ENCODE peak calls at places on chromosomes 16 and 17, in ten cellular contexts. X is lung, P is ovary, J is adrenal gland, G is cardiac muscle cell, L is Peyer's patch, I is sigmoid colon, U is GM12878, M is breast epithelium, F is uterus. T is an unnamed sample.

GRCh38 chr16:83956336-83957289 is 3.6 kb downstream of the OSGIN1 start:
- DNase-seq in X (peak; percentile 83), P (peak; percentile 81), J (peak; percentile 90), G (peak; percentile 85), L (peak; percentile 61), I (peak; percentile 90), U (peak; percentile 5), M (peak; percentile 57), F (peak; percentile 68), T (peak; percentile 33)

GRCh38 chr17:18961634-18962493 is 9.9 kb downstream of the SLC5A10 start:
- DNase-seq in X (no peak), P (no peak), J (no peak), G (no peak), L (no peak), I (no peak), U (no peak), M (no peak), F (no peak), T (no peak)

GRCh38 chr16:74449470-74449869 is 28.2 kb upstream of the CLEC18B start:
- DNase-seq in X (no peak), P (no peak), J (peak; percentile 59), G (no peak), L (no peak), I (peak; percentile 78), U (no peak), M (no peak), F (peak; percentile 31), T (no peak)

GRCh38 chr17:42421479-42422332 is 1.4 kb downstream of the CAVIN1 start:
- DNase-seq in X (peak; percentile 52), P (peak; percentile 73), J (peak; percentile 48), G (peak; percentile 36), L (no peak), I (peak; percentile 82), U (no peak), M (no peak), F (peak; percentile 75), T (no peak)

GRCh38 chr16:48535831-48536599 is 74.0 kb downstream of the N4BP1 start:
- DNase-seq in X (no peak), P (peak; percentile 65), J (peak; percentile 57), G (no peak), L (no peak), I (peak; percentile 82), U (peak; percentile 72), M (peak; percentile 90), F (peak; percentile 68), T (no peak)

GRCh38 chr17:39225308-39225973 is at the start of gene STAC2:
- DNase-seq in X (no peak), P (no peak), J (no peak), G (no peak), L (no peak), I (no peak), U (no peak), M (no peak), F (no peak), T (no peak)

GRCh38 chr16:19911747-19912146 is 27.1 kb upstream of the GPRC5B start:
- DNase-seq in X (no peak), P (no peak), J (no peak), G (no peak), L (no peak), I (no peak), U (no peak), M (no peak), F (no peak), T (no peak)

GRCh38 chr16:11370084-11370931 is 25.0 kb downstream of the RMI2 start:
- DNase-seq in X (no peak), P (no peak), J (peak; percentile 84), G (no peak), L (peak; percentile 73), I (no peak), U (peak; percentile 57), M (no peak), F (no peak), T (no peak)

GRCh38 chr17:22138861-22139469 is 446.6 kb downstream of the KCNJ18 start:
- DNase-seq in X (no peak), P (no peak), J (no peak), G (no peak), L (no peak), I (no peak), U (no peak), M (no peak), F (no peak), T (no peak)

GRCh38 chr17:2232244-2232638 is 71.3 kb downstream of the SMG6 start:
- DNase-seq in X (no peak), P (no peak), J (no peak), G (no peak), L (no peak), I (no peak), U (no peak), M (no peak), F (no peak), T (no peak)

GRCh38 chr16:75265911-75266701 is 14.7 kb upstream of the BCAR1 start:
- DNase-seq in X (peak; percentile 82), P (peak; percentile 84), J (peak; percentile 76), G (peak; percentile 91), L (no peak), I (peak; percentile 90), U (no peak), M (no peak), F (peak; percentile 84), T (no peak)

GRCh38 chr16:78628526-78628925 is 529.1 kb downstream of the WWOX start:
- DNase-seq in X (no peak), P (no peak), J (no peak), G (no peak), L (no peak), I (no peak), U (no peak), M (no peak), F (no peak), T (no peak)

GRCh38 chr17:68512247-68512966 is at the start of gene PRKAR1A:
- DNase-seq in X (peak; percentile 96), P (peak; percentile 97), J (peak; percentile 96), G (peak; percentile 97), L (peak; percentile 92), I (peak; percentile 98), U (peak; percentile 72), M (peak; percentile 91), F (peak; percentile 95), T (peak; percentile 68)
- TF ChIP-seq CTCF in X (no peak), P (peak; percentile 34), J (no peak), G (no peak), L (no peak), I (no peak), U (no peak), M (peak; percentile 25), F (peak; percentile 11), T (peak; percentile 13)

GRCh38 chr16:672371-672770 is 3.1 kb upstream of the RHBDL1 start:
- DNase-seq in X (no peak), P (no peak), J (no peak), G (no peak), L (no peak), I (no peak), U (no peak), M (no peak), F (no peak), T (no peak)

GRCh38 chr16:669666-670065 is 1.7 kb downstream of the RHOT2 start:
- DNase-seq in X (no peak), P (no peak), J (no peak), G (no peak), L (no peak), I (no peak), U (no peak), M (no peak), F (no peak), T (no peak)

GRCh38 chr16:671353-672131 is 3.6 kb downstream of the RHOT2 start:
- DNase-seq in X (no peak), P (no peak), J (no peak), G (no peak), L (no peak), I (no peak), U (no peak), M (no peak), F (no peak), T (no peak)

GRCh38 chr16:668519-669171 is 713 bp downstream of the RHOT2 start:
- DNase-seq in X (no peak), P (no peak), J (no peak), G (no peak), L (no peak), I (no peak), U (no peak), M (no peak), F (no peak), T (no peak)

DNA sequence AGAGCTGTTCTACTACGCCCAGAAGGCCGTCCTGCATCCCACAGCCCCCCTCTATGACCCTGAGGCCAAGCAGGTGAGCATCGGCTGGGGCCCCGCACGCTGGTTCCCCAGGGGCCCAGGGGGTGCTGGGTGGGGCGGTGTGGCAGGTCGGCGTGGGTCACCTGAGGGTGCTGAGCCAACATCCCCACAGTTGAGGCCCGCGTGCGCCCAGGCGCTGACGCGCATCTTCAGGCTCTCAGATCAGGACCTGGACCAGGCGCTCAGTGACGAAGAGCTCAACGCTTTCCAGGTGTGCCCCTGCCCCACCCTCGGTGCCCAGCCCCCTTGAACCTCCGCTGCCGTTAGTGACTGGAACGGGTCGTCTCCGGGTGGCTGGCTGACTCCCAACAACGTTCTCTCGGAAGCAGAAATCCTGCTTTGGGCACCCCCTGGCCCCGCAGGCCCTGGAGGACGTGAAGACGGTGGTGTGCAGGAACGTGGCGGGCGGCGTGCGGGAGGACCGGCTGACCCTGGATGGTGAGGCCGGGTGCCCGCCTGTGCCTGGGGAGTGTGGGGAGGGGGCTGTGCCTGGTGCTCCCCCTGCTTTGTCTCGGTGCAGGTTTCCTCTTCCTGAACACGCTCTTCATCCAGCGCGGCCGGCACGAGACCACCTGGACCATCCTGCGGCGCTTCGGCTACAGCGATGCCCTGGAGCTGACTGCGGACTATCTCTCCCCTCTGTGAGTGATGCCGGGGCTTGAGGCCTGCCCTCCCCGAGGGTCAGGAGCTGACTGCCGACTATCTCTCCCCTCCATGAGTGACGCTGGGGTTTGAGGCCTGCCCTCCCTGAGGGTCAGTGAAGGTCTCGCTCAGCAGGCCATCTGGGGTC is 2.8 kb downstream of the RHOT2 start:
- DNase-seq in X (no peak), P (no peak), J (no peak), G (no peak), L (no peak), I (no peak), U (no peak), M (no peak), F (no peak), T (no peak)
- H3K4me1 ChIP-seq in X (no peaks in the 10 kb centered on the region), P (peaks cover 15% of the 10 kb centered on the region), J (peaks cover 31% of the 10 kb centered on the region), G (peaks cover 5% of the 10 kb centered on the region), L (peaks cover 24% of the 10 kb centered on the region), I (no peaks in the 10 kb centered on the region), U (peaks cover 2% of the 10 kb centered on the region), M (peaks cover 5% of the 10 kb centered on the region), F (peaks cover 16% of the 10 kb centered on the region), T (peaks cover 27% of the 10 kb centered on the region)

DNA sequence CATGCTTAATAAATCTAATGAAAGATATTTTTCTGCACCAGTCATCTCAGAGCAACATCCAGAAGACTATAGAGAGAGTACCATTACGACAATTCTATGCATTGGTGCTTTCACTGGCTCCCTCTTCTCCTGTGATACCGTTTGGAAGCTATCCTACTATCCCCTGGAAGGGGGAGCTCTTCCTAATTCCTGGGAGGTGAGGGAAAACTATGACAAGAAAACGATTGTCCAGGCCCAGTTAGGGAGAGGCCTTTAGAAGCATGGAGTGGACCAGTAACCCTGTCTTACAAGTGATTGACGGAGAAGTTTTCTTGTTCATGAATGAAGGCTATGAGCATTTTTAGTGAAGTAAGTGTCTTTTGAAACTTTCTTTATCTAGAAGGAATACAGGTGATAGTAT is 150.2 kb downstream of the TANC2 start:
- DNase-seq in X (no peak), P (no peak), J (no peak), G (peak; percentile 14), L (no peak), I (no peak), U (no peak), M (no peak), F (no peak), T (no peak)
- TF ChIP-seq CTCF in X (no peak), P (no peak), J (no peak), G (peak; percentile 4), L (no peak), I (no peak), U (no peak), M (no peak), F (no peak), T (no peak)

GRCh38 chr17:80518392-80518791 is 26.2 kb upstream of the RPTOR start:
- DNase-seq in X (no peak), P (no peak), J (no peak), G (no peak), L (no peak), I (no peak), U (no peak), M (no peak), F (no peak), T (no peak)
- H3K4me1 ChIP-seq in X (no peaks in the 10 kb centered on the region), P (peaks cover 4% of the 10 kb centered on the region), J (peaks cover 5% of the 10 kb centered on the region), G (no peaks in the 10 kb centered on the region), L (no peaks in the 10 kb centered on the region), I (no peaks in the 10 kb centered on the region), U (no peaks in the 10 kb centered on the region), M (no peaks in the 10 kb centered on the region), F (no peaks in the 10 kb centered on the region), T (no peaks in the 10 kb centered on the region)

T was measured in thoracic aorta.